ENCODE peak calls at places on chromosomes 16 and 17, in nine cellular contexts. M, U, P, E, Y, L, R, N and G are unnamed samples.

GRCh38 chr17:19546289-19547065 is 12.8 kb downstream of the SLC47A1 start:
- DNase-seq in M (no peak), U (peak), P (no peak), E (peak), Y (peak), L (peak), R (no peak), N (no peak), G (peak)

GRCh38 chr16:89562027-89562599 is 1.6 kb downstream of the RPL13 start:
- DNase-seq in M (no peak), U (peak), P (no peak), E (no peak), Y (no peak), L (no peak), R (no peak), N (no peak), G (peak)

GRCh38 chr16:85615852-85616607 is 2.9 kb downstream of the GSE1 start:
- DNase-seq in M (peak), U (peak), P (peak), E (peak), Y (peak), L (peak), R (peak), N (peak), G (peak)

GRCh38 chr17:28327031-28327607 is 8.1 kb downstream of the TMEM97 start:
- DNase-seq in M (no peak), U (no peak), P (no peak), E (no peak), Y (no peak), L (no peak), R (no peak), N (no peak), G (no peak)

GRCh38 chr16:5058476-5058875 is 7.3 kb downstream of the C16orf89 start:
- DNase-seq in M (no peak), U (no peak), P (no peak), E (no peak), Y (no peak), L (no peak), R (no peak), N (no peak), G (no peak)

GRCh38 chr17:18070861-18071340 is 16.8 kb upstream of the DRG2 start:
- DNase-seq in M (no peak), U (no peak), P (no peak), E (peak), Y (peak), L (no peak), R (no peak), N (no peak), G (no peak)

GRCh38 chr17:83161298-83162034 is 82.1 kb downstream of the METRNL start:
- DNase-seq in M (no peak), U (no peak), P (no peak), E (no peak), Y (no peak), L (no peak), R (no peak), N (no peak), G (no peak)

GRCh38 chr17:61543786-61544415 is 47.1 kb downstream of the NACA2 start:
- DNase-seq in M (no peak), U (no peak), P (no peak), E (no peak), Y (no peak), L (no peak), R (no peak), N (no peak), G (no peak)

GRCh38 chr16:57485916-57486857 is at the start of gene DOK4:
- DNase-seq in M (peak), U (peak), P (peak), E (peak), Y (peak), L (peak), R (peak), N (peak), G (peak)

GRCh38 chr16:56608876-56609462 is 585 bp downstream of the MT2A start:
- DNase-seq in M (no peak), U (peak), P (no peak), E (no peak), Y (no peak), L (peak), R (no peak), N (no peak), G (no peak)

GRCh38 chr17:80698297-80698696 is 153.7 kb downstream of the RPTOR start:
- DNase-seq in M (no peak), U (no peak), P (no peak), E (no peak), Y (no peak), L (no peak), R (no peak), N (no peak), G (no peak)

GRCh38 chr17:55693244-55694216 is 29.1 kb downstream of the TMEM100 start:
- DNase-seq in M (no peak), U (peak), P (no peak), E (no peak), Y (no peak), L (peak), R (no peak), N (no peak), G (peak)

GRCh38 chr16:23348579-23349469 is 46.7 kb downstream of the SCNN1B start:
- DNase-seq in M (no peak), U (no peak), P (no peak), E (no peak), Y (no peak), L (no peak), R (no peak), N (no peak), G (no peak)

GRCh38 chr17:80964859-80965580 is 26.6 kb upstream of the CHMP6 start:
- DNase-seq in M (no peak), U (no peak), P (no peak), E (no peak), Y (no peak), L (no peak), R (no peak), N (no peak), G (no peak)

GRCh38 chr17:39095309-39095686 is 56.1 kb downstream of the PLXDC1 start:
- DNase-seq in M (no peak), U (no peak), P (no peak), E (no peak), Y (no peak), L (no peak), R (no peak), N (no peak), G (no peak)

GRCh38 chr17:57553991-57554825 is 190.9 kb downstream of the CCDC182 start:
- DNase-seq in M (no peak), U (no peak), P (no peak), E (no peak), Y (peak), L (peak), R (no peak), N (no peak), G (no peak)

GRCh38 chr17:29918922-29919856 is 10.8 kb downstream of the SSH2 start:
- DNase-seq in M (no peak), U (no peak), P (no peak), E (peak), Y (peak), L (no peak), R (no peak), N (no peak), G (no peak)